ENCODE peak calls at places on chromosomes 6 and 20, in seven cellular contexts. B, T, G, V, D, H and X are unnamed samples.
A peak's percentile ranks its signal among the peaks of the same experiment; 100 is the strongest.

GRCh38 chr20:32333988-32334885 is 23.9 kb upstream of the ASXL1 start:
- DNase-seq in T (no peak), V (no peak), H (no peak), G (no peak), B (peak; percentile 67), D (no peak), X (no peak)

GRCh38 chr6:22593895-22594294 is 24.5 kb downstream of the HDGFL1 start:
- DNase-seq in T (no peak), V (no peak), D (no peak), H (no peak), B (no peak), G (no peak), X (no peak)

GRCh38 chr6:44630125-44631028 is 242.9 kb downstream of the CDC5L start:
- DNase-seq in B (no peak), D (peak; percentile 76), G (no peak), V (no peak), H (peak; percentile 18), T (no peak), X (no peak)

GRCh38 chr6:53044071-53044470 is 21.1 kb upstream of the FBXO9 start:
- DNase-seq in D (no peak), B (no peak), V (no peak), H (no peak), G (no peak), T (no peak), X (no peak)

GRCh38 chr6:140736227-140736626 is 1361.8 kb upstream of the CITED2 start:
- DNase-seq in G (no peak), D (no peak), V (no peak), B (no peak), H (no peak), T (no peak), X (no peak)

GRCh38 chr6:3061501-3061941 is 6.8 kb upstream of the RIPK1 start:
- DNase-seq in V (no peak), H (no peak), T (no peak), G (no peak), B (no peak), D (no peak), X (no peak)

GRCh38 chr6:141326426-141326825 is 806.3 kb upstream of the GJE1 start:
- DNase-seq in H (no peak), B (peak; percentile 60), V (no peak), T (peak; percentile 97), D (no peak), G (no peak), X (no peak)

GRCh38 chr6:70503813-70504465 is 62.8 kb upstream of the SDHAF4 start:
- DNase-seq in T (no peak), D (no peak), H (no peak), V (no peak), B (no peak), G (no peak), X (no peak)

GRCh38 chr20:16475225-16475624 is 98.0 kb downstream of the KIF16B start:
- DNase-seq in G (no peak), T (no peak), D (no peak), H (no peak), B (no peak), V (no peak), X (no peak)

GRCh38 chr6:63584125-63584514 is 11.8 kb downstream of the LOC128125822 start:
- DNase-seq in G (no peak), V (no peak), T (no peak), D (no peak), B (no peak), H (no peak), X (no peak)
- TF ChIP-seq POLR2AphosphoS5 in G (no peak), V (no peak), T (peak; percentile 61), D (peak; percentile 6), B (no peak), H (no peak), X (no peak)

DNA sequence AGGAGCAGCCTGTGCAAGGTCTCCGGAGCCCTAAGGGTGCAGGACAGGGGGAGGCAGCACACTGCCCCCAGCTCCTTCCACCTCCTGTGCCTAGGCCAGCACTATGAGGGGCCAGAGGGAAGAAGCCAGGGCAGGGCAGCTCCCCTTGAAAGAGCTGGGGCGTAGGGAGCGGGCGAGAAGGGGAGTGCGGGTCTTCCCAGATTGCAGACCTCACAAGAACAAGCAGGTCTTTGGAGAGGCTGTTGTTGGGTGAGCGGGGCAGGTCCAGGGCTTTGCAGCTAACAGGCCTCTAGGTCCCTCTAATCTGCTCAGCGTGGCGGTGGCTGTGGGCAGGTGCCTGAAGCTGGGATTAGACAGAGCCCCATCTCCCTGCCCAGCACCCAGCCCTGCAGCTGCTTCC is 22.4 kb upstream of the CST1 start:
- DNase-seq in D (no peak), V (peak; percentile 45), G (no peak), H (no peak), T (no peak), B (no peak), X (no peak)
- TF ChIP-seq POLR2AphosphoS5 in D (no peak), V (no peak), G (no peak), H (no peak), T (no peak), B (no peak), X (no peak)

DNA sequence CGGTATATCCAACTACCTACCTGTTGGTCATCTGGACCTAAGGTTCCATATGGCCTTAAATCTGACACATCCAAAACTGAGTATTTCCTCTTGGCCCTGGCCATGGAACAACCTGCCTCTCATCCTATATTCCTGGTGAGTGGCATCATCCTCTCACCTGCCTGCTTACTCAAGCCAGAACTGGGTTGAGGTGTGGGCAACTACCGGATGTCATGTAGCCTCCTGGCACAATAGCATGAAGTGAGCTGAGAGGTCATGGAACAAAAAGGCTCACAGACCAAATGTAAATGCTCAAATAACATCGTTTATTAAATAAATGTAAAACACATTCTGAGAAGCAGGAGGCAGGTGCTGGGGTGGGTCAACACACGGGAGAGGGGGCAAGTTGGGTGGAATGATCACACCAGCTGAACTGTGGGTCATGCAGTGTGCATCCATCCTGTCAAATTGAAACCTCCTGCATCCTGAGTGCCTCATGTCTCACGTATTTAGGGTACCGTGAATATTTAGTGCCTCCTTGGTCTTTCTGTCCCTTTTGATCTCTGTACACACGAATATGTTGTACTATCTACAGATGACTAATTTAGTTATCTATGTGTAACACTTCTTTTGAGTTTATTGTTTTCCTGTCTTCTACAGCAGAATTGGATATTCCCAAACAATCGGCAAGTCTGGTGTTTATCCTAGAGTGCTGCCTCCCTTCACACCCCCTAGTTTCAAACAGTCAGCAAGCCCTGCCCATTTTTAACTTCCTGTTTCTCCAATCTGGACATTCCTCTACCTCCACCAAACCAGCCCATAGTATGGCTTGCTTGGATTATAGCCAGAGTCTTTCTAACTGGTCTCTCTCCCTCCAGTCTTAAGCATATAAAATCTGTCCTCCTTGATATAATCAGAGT is 7.9 kb upstream of the POU5F1 start:
- DNase-seq in T (no peak), H (no peak), V (no peak), G (no peak), D (no peak), B (no peak), X (no peak)
- TF ChIP-seq POLR2AphosphoS5 in T (no peak), H (no peak), V (no peak), G (no peak), D (no peak), B (no peak), X (no peak)

GRCh38 chr20:51430198-51430950 is 112.1 kb downstream of the NFATC2 start:
- DNase-seq in D (no peak), B (no peak), G (no peak), T (no peak), H (no peak), V (no peak), X (no peak)
- TF ChIP-seq POLR2AphosphoS5 in D (no peak), B (no peak), G (no peak), T (no peak), H (no peak), V (no peak), X (no peak)

DNA sequence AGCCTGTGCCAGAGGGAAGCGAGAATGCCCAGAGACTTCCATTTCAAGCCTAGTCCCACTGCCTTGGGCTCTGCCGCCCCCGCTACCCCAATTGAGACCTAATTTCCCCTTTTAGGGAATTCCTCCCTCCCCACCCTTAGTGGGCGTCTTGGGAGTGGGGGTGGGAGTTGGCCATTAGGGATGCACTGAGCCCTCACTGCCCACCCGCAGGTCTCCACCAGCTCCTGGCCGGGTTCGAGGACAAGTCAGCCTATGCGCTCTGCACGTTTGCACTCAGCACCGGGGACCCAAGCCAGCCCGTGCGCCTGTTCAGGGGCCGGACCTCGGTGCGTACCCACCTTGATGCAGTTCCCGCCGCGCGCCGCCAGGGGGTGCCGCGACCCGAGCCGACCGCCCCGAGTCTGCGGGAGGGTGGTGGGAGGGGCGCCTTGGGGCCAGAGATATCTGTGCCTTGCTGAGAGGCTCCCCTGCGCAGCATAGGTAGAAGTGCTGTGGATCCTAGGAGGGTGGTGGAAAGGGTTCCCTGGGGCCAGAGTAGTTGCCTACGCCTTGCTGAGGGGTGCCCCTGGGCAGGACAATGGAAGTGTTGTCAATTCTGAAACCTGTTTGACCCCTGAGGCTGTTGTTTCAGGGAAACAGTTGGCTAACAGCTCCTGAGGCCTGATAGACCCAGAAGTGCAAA is 9.2 kb downstream of the ITPA start:
- DNase-seq in B (peak; percentile 78), G (peak; percentile 66), D (peak; percentile 95), T (no peak), V (no peak), H (no peak), X (no peak)
- TF ChIP-seq POLR2AphosphoS5 in B (no peak), G (no peak), D (no peak), T (peak; percentile 58), V (no peak), H (peak; percentile 18), X (no peak)

GRCh38 chr6:131173680-131174079 is 38.4 kb downstream of the AKAP7 start:
- DNase-seq in G (no peak), D (no peak), V (no peak), T (no peak), H (no peak), B (no peak), X (no peak)

GRCh38 chr6:131172237-131172636 is 37.0 kb downstream of the AKAP7 start:
- DNase-seq in G (no peak), V (no peak), B (no peak), D (no peak), H (no peak), T (no peak), X (no peak)

GRCh38 chr6:131167773-131168172 is 32.5 kb downstream of the AKAP7 start:
- DNase-seq in H (no peak), V (no peak), T (no peak), G (no peak), D (no peak), B (no peak), X (no peak)

GRCh38 chr6:131164506-131164905 is 29.2 kb downstream of the AKAP7 start:
- DNase-seq in B (no peak), G (no peak), V (no peak), D (no peak), H (no peak), T (no peak), X (no peak)

GRCh38 chr6:131169613-131170012 is 34.3 kb downstream of the AKAP7 start:
- DNase-seq in T (no peak), G (no peak), D (no peak), V (no peak), H (no peak), B (no peak), X (no peak)
- TF ChIP-seq POLR2AphosphoS5 in T (no peak), G (no peak), D (no peak), V (no peak), H (no peak), B (no peak), X (no peak)